ENCODE peak calls at places on chromosome X, in ten cellular contexts. U is HCT116; Q is heart left ventricle; Y is psoas muscle; J is upper lobe of left lung; M is PC-3; S is DND-41; H is A549; X is naive thymus-derived CD4-positive, alpha-beta T cell; N is lung. F is an unnamed sample.

GRCh38 chrX:17375631-17376380 is 806 bp downstream of the NHS start:
- ATAC-seq in X (no peak), Y (peak), U (peak), N (no peak), S (no peak), H (peak), J (no peak), Q (peak), M (peak), F (peak)

GRCh38 chrX:88135735-88136134 is 611.3 kb upstream of the CPXCR1 start:
- ATAC-seq in X (no peak), N (no peak), J (no peak), S (no peak), U (no peak), Y (no peak), Q (no peak), H (no peak), M (no peak), F (no peak)

GRCh38 chrX:55312655-55313054 is 47.9 kb upstream of the PAGE3 start:
- ATAC-seq in H (no peak), M (no peak), Q (no peak), U (no peak), Y (no peak), J (no peak), S (no peak), N (no peak), X (no peak), F (no peak)

GRCh38 chrX:24228596-24228995 is 79.1 kb downstream of the ZFX start:
- ATAC-seq in X (no peak), J (no peak), N (no peak), M (no peak), S (no peak), Q (no peak), U (no peak), Y (no peak), H (no peak), F (no peak)

GRCh38 chrX:30995060-30995700 is 76.7 kb downstream of the FTHL17 start:
- ATAC-seq in Y (no peak), M (no peak), N (no peak), J (no peak), U (no peak), S (no peak), X (no peak), Q (no peak), H (no peak), F (no peak)

GRCh38 chrX:119025900-119026299 is 46.9 kb upstream of the CT47C1 start:
- ATAC-seq in M (no peak), Q (no peak), S (no peak), X (no peak), H (no peak), Y (no peak), J (no peak), U (no peak), N (no peak), F (no peak)

GRCh38 chrX:117751155-117751554 is 365.5 kb downstream of the KLHL13 start:
- ATAC-seq in M (no peak), Y (no peak), J (no peak), H (no peak), Q (no peak), S (no peak), X (no peak), U (no peak), N (no peak), F (no peak)

GRCh38 chrX:8629871-8630270 is 102.1 kb downstream of the ANOS1 start:
- ATAC-seq in U (no peak), S (no peak), Q (no peak), N (no peak), X (no peak), M (peak), Y (no peak), J (no peak), H (no peak), F (no peak)

GRCh38 chrX:26442340-26442739 is 226.4 kb downstream of the MAGEB5 start:
- ATAC-seq in Y (no peak), J (no peak), N (no peak), X (no peak), S (no peak), Q (no peak), H (no peak), U (no peak), M (no peak), F (no peak)

GRCh38 chrX:17831255-17831654 is 29.8 kb downstream of the RAI2 start:
- ATAC-seq in M (no peak), Y (no peak), J (no peak), X (no peak), U (no peak), S (no peak), N (no peak), Q (no peak), H (no peak), F (no peak)

GRCh38 chrX:118205421-118205820 is 88.8 kb upstream of the KLHL13 start:
- ATAC-seq in H (no peak), S (no peak), M (no peak), N (no peak), X (no peak), J (no peak), Y (no peak), Q (no peak), U (no peak), F (no peak)

GRCh38 chrX:103446665-103447302 is 70.4 kb downstream of the BEX3 start:
- ATAC-seq in H (no peak), S (no peak), M (no peak), U (no peak), Y (no peak), J (no peak), N (no peak), Q (no peak), X (no peak), F (no peak)

GRCh38 chrX:154531626-154532025 is 15.0 kb downstream of the G6PD start:
- ATAC-seq in J (no peak), Y (no peak), M (no peak), X (no peak), H (peak), S (no peak), Q (no peak), U (no peak), N (no peak), F (no peak)

GRCh38 chrX:15404712-15405111 is 20.5 kb upstream of the VEGFD start:
- ATAC-seq in H (no peak), U (no peak), M (no peak), X (no peak), J (no peak), N (no peak), Y (peak), S (no peak), Q (peak), F (peak)

GRCh38 chrX:54043696-54044125 is 562 bp downstream of the PHF8 start:
- ATAC-seq in Y (peak), H (peak), Q (peak), N (peak), J (peak), M (peak), S (peak), X (no peak), U (peak), F (peak)

GRCh38 chrX:2489446-2490445 is 11.0 kb downstream of the DHRSX start:
- ATAC-seq in S (no peak), M (no peak), N (no peak), J (peak), U (no peak), Y (no peak), Q (no peak), X (no peak), H (no peak), F (no peak)

GRCh38 chrX:150536455-150537116 is 31.8 kb upstream of the MTM1 start:
- ATAC-seq in J (no peak), H (no peak), M (peak), Q (no peak), N (no peak), X (no peak), U (peak), Y (no peak), S (no peak), F (no peak)

GRCh38 chrX:49001521-49002090 is 458 bp downstream of the GRIPAP1 start:
- ATAC-seq in N (no peak), X (peak), M (peak), Y (peak), H (peak), U (peak), Q (peak), S (peak), J (peak), F (peak)

GRCh38 chrX:120736989-120737388 is 107.1 kb upstream of the C1GALT1C1 start:
- ATAC-seq in U (peak), J (no peak), H (no peak), S (no peak), Q (no peak), X (no peak), N (no peak), Y (no peak), M (peak), F (no peak)

GRCh38 chrX:10939384-10939783 is 171.7 kb upstream of the HCCS start:
- ATAC-seq in Y (no peak), H (no peak), Q (no peak), S (no peak), U (no peak), N (no peak), M (peak), J (no peak), X (no peak), F (no peak)

GRCh38 chrX:2262679-2263055 is 238.1 kb downstream of the DHRSX start:
- ATAC-seq in H (peak), S (peak), N (peak), Q (no peak), M (no peak), J (peak), Y (no peak), U (no peak), X (no peak), F (no peak)

GRCh38 chrX:37380920-37381319 is 31.8 kb downstream of the PRRG1 start:
- ATAC-seq in J (no peak), M (peak), S (no peak), H (peak), Y (peak), Q (peak), X (no peak), U (peak), N (no peak), F (no peak)

GRCh38 chrX:134236690-134237362 is at the start of gene CCDC160:
- ATAC-seq in H (peak), J (peak), Q (peak), Y (peak), M (peak), U (peak), S (no peak), N (no peak), X (no peak), F (peak)

GRCh38 chrX:68719904-68720614 is 72.6 kb downstream of the STARD8 start:
- ATAC-seq in X (no peak), Y (peak), J (no peak), M (peak), S (no peak), H (peak), Q (peak), N (no peak), U (peak), F (no peak)

GRCh38 chrX:16807548-16807947 is 21.3 kb downstream of the TXLNG start:
- ATAC-seq in N (no peak), H (peak), M (peak), J (no peak), Y (peak), X (no peak), Q (peak), U (peak), S (no peak), F (no peak)

GRCh38 chrX:38970845-38971244 is 169.6 kb downstream of the MID1IP1 start:
- ATAC-seq in X (no peak), U (no peak), J (no peak), Y (no peak), S (no peak), H (no peak), Q (no peak), M (no peak), N (no peak), F (no peak)

GRCh38 chrX:19225906-19226305 is 103.6 kb upstream of the ADGRG2 start:
- ATAC-seq in H (peak), U (no peak), Y (no peak), J (no peak), X (no peak), Q (no peak), S (no peak), N (no peak), M (peak), F (no peak)

GRCh38 chrX:74924449-74925209 is 623 bp downstream of the NEXMIF start:
- ATAC-seq in X (peak), U (no peak), Q (peak), H (peak), S (peak), N (peak), Y (peak), M (peak), J (peak), F (peak)

GRCh38 chrX:95995600-95995999 is 689.0 kb upstream of the DIAPH2 start:
- ATAC-seq in J (no peak), N (no peak), M (peak), Y (no peak), Q (no peak), X (no peak), U (no peak), S (no peak), H (no peak), F (no peak)

DNA sequence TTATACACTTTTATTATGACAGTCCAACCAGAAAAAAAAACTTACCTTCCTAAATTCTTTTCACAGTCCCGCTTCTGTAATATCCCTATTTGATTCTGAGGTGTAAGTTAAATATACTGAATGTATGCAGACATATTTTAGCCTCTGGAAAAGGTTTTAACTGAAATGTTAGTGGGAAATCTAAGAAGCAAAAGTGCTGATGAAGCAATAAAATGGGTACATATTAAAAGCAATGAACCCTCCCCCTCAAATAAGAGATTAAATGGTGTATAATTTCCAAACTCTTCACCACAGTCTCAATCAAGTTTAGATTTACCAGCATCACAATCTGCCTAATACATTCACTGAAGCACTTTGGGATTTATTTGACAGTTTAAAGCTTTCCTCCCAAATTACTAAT is 688.3 kb upstream of the DIAPH2 start:
- ATAC-seq in U (no peak), Q (no peak), N (no peak), H (no peak), J (no peak), M (no peak), Y (no peak), S (no peak), X (no peak), F (no peak)
- H3K27ac ChIP-seq in U (no peak), Q (no peak), N (no peak), H (no peak), J (no peak), M (peak), Y (no peak), S (no peak), X (no peak), F (no peak)

GRCh38 chrX:92230628-92231027 is 451.5 kb downstream of the PCDH11X start:
- ATAC-seq in H (no peak), X (no peak), N (no peak), Q (no peak), Y (no peak), S (no peak), U (no peak), M (no peak), J (no peak), F (no peak)
- H3K27ac ChIP-seq in H (no peak), X (no peak), N (no peak), Q (no peak), Y (no peak), S (no peak), U (no peak), M (no peak), J (no peak), F (no peak)

DNA sequence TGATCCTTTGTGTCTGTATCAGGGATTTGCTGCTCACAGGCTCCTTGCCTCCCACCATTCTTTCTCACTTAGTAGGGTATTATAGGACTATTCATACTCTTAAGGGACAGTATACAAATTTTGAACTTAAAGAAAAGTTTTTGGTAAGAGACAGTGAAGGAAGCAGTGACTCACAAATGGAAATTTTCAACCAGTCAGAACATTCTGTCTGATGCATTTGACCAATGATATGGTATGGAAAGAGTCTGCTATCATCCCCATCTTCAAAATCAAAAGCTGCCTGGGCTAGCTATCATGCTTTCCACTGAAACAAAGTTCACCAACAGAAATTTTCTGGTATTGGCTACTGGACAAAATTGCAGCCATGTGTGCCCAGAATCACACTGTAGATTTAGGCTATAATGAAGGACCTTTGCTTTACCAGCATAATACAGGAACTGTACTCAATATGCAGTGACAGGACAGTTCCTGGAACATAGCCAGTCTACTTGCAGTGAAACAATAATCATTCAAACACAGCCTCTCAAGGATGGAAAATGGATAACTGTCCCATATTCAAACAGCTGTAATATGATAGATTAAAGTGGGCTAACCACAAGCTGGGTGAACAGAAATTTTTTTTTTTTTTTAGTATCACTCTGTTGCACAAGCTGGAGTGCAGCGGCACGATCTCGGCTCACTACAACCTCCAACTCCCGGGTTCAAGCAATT is 109.0 kb upstream of the ACSL4 start:
- ATAC-seq in H (no peak), U (no peak), J (no peak), M (no peak), S (no peak), X (no peak), N (no peak), Q (no peak), Y (no peak), F (no peak)
- H3K27ac ChIP-seq in H (peak), U (no peak), J (no peak), M (no peak), S (no peak), X (no peak), N (no peak), Q (no peak), Y (no peak), F (no peak)

DNA sequence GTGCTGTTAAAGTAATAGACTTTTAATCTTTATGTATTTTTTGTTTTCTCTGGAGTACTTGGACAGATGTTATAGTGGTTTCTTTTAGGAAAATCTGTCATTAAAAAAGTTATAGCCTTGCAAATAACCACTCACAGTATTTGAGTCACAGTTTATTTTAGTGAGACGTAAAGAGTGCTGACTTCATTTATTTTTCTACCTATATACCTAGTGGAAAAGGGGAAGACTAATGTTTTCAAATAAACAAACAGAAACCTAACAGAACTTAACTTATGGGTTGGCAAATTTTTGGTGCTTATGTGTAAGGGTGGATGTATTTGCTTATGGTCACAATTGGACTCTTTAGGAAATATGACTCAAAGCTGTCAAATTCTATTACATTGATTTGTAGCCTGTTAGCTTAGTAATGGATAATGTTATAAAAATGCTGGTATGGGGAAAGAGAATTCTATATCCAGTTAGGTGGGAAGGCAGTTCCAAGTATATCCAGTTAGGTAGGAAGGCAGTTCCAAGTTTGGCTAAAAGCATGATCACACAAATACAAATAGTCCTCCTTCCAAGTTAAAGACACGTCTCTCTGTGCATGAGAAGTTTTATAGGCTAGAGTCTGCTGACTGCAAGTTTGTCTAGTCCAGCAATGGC is 61.9 kb downstream of the SLC9A6 start:
- ATAC-seq in Q (no peak), M (peak), U (no peak), N (no peak), H (no peak), J (no peak), S (no peak), Y (peak), X (no peak), F (no peak)
- H3K27ac ChIP-seq in Q (no peak), M (peak), U (no peak), N (no peak), H (no peak), J (no peak), S (no peak), Y (peak), X (no peak), F (no peak)

F was measured in gastroesophageal sphincter.